ENCODE peak calls at places on chromosomes 7 and 10, in seven cellular contexts. X is upper lobe of left lung, Y is stomach, O is NB4, C is A549, H is GM12891, E is GM12878. J is an unnamed sample.

GRCh38 chr10:78712147-78712546 is 356.6 kb upstream of the ZMIZ1 start:
- DNase-seq in X (peak), Y (no peak), O (no peak), C (peak), H (no peak), E (no peak), J (peak)

GRCh38 chr7:50591480-50592438 is 26.6 kb upstream of the DDC start:
- DNase-seq in X (no peak), Y (no peak), O (no peak), C (no peak), H (no peak), E (peak), J (no peak)

GRCh38 chr7:88927-89921 is 103.1 kb upstream of the FAM20C start:
- DNase-seq in X (peak), Y (peak), O (peak), C (no peak), H (no peak), E (no peak), J (peak)

GRCh38 chr7:94656925-94657731 is 1.2 kb upstream of the SGCE start:
- DNase-seq in X (peak), Y (no peak), O (peak), C (peak), H (no peak), E (no peak), J (peak)

GRCh38 chr10:122342293-122343134 is 32.0 kb upstream of the PLEKHA1 start:
- DNase-seq in X (no peak), Y (no peak), O (peak), C (peak), H (peak), E (no peak), J (peak)

GRCh38 chr10:132151286-132151950 is 35.3 kb upstream of the DPYSL4 start:
- DNase-seq in X (no peak), Y (no peak), O (no peak), C (no peak), H (no peak), E (no peak), J (no peak)

GRCh38 chr7:22561895-22562593 is 62.1 kb upstream of the STEAP1B start:
- DNase-seq in X (no peak), Y (no peak), O (no peak), C (no peak), H (peak), E (no peak), J (no peak)

GRCh38 chr10:20085115-20085514 is 268.9 kb downstream of the PLXDC2 start:
- DNase-seq in X (no peak), Y (no peak), O (no peak), C (no peak), H (no peak), E (no peak), J (no peak)

GRCh38 chr10:18158698-18159342 is 18.6 kb downstream of the CACNB2 start:
- DNase-seq in X (no peak), Y (no peak), O (no peak), C (no peak), H (no peak), E (no peak), J (no peak)

GRCh38 chr7:124840435-124840834 is 74.8 kb upstream of the GPR37 start:
- DNase-seq in X (no peak), Y (no peak), O (no peak), C (peak), H (no peak), E (no peak), J (no peak)

GRCh38 chr7:133572853-133573252 is 320.0 kb downstream of the EXOC4 start:
- DNase-seq in X (no peak), Y (no peak), O (no peak), C (no peak), H (no peak), E (no peak), J (no peak)

GRCh38 chr7:100705341-100705752 is 574 bp upstream of the POP7 start:
- DNase-seq in X (peak), Y (peak), O (peak), C (peak), H (peak), E (peak), J (peak)

GRCh38 chr7:100708395-100708794 is 2.5 kb downstream of the POP7 start:
- DNase-seq in X (no peak), Y (no peak), O (no peak), C (no peak), H (no peak), E (no peak), J (no peak)

GRCh38 chr7:100710452-100710851 is 4.5 kb downstream of the POP7 start:
- DNase-seq in X (no peak), Y (no peak), O (no peak), C (no peak), H (no peak), E (no peak), J (no peak)

GRCh38 chr7:100706672-100707311 is 871 bp downstream of the POP7 start:
- DNase-seq in X (no peak), Y (peak), O (no peak), C (no peak), H (no peak), E (no peak), J (peak)

DNA sequence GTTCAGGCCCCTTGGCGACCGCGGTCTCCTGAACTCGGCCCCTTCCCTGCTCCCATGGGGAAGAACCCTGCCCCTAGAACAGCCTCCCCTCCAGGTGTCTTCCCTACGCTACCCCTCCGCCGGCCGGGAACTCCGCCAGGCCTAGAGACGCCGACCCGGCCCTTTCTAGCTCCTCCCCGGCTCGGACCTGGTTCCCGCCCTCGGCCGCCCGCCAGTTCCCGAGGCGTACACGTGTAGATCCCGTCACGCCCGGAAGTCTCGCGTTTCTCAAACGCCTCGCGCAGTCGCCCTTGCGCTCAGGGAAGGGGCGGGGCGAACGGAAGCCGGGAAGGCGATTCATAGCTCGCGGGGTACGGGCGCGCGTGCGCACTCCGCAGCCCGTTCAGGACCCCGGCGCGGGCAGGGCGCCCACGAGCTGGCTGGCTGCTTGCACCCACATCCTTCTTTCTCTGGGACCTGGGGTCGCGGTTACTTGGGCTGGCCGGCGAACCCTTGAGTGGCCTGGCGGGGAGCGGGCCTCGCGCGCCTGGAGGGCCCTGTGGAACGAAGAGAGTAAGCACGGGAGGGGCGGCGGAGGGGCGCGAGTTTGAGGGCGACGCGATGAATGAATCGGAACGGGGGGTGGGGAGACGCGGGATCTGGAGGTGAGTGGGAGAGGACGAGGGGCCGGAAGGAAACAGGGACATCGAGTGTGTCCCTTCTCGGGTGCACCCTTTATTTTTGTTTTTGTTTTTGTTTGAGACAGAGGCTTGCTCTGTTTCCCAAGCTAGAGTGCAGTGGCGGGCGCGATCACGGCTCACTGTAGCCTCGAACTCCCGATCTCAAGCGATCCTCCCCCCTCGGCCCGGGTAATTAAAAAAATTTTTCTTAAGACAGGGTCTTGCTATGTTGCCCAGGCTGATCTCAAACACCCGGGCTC is at the start of gene POP7:
- DNase-seq in X (peak), Y (peak), O (peak), C (peak), H (peak), E (peak), J (peak)
- TF ChIP-seq POLR2A in X (peak), Y (no peak), O (peak), C (peak), H (peak), E (peak), J (peak)

GRCh38 chr10:44879531-44879899 is 31.6 kb upstream of the TMEM72 start:
- DNase-seq in X (no peak), Y (no peak), O (no peak), C (no peak), H (no peak), E (no peak), J (no peak)

GRCh38 chr10:44881639-44882038 is 29.5 kb upstream of the TMEM72 start:
- DNase-seq in X (no peak), Y (no peak), O (peak), C (no peak), H (no peak), E (no peak), J (no peak)

GRCh38 chr10:44880090-44880715 is 30.9 kb upstream of the TMEM72 start:
- DNase-seq in X (no peak), Y (no peak), O (no peak), C (no peak), H (no peak), E (no peak), J (no peak)

GRCh38 chr10:44883581-44884331 is 27.4 kb upstream of the TMEM72 start:
- DNase-seq in X (no peak), Y (no peak), O (no peak), C (no peak), H (no peak), E (no peak), J (no peak)

GRCh38 chr10:44882146-44882720 is 28.9 kb upstream of the TMEM72 start:
- DNase-seq in X (no peak), Y (peak), O (no peak), C (no peak), H (no peak), E (no peak), J (no peak)
- TF ChIP-seq POLR2A in X (no peak), Y (no peak), O (no peak), C (no peak), H (no peak), E (no peak), J (no peak)

DNA sequence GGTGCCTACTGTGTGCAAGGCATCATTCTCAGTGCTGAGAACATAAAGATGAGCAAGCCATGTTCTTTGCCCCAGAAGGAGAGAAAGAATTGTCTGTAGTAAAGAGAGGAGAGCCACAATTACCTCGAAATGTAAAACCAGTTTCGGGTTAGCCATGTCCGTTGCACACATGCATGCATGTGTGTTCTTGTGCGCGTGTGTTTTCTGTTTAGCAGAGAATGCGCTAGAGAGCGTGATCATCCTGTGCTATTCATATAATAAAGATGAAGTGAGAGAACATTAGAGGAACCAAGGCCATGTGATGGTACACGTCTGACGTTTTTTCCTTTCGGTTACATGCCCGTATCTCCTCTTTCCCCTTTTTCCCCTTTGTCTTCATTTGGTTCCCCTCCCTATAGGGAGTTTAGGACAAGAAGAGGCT is 158.2 kb downstream of the CELF2 start:
- DNase-seq in X (peak), Y (no peak), O (no peak), C (no peak), H (no peak), E (peak), J (no peak)
- TF ChIP-seq POLR2A in X (no peak), Y (no peak), O (no peak), C (no peak), H (peak), E (peak), J (no peak)

GRCh38 chr7:47354831-47355541 is 226.9 kb downstream of the TNS3 start:
- DNase-seq in X (peak), Y (peak), O (no peak), C (no peak), H (no peak), E (no peak), J (no peak)
- TF ChIP-seq POLR2A in X (no peak), Y (no peak), O (no peak), C (no peak), H (no peak), E (no peak), J (no peak)

DNA sequence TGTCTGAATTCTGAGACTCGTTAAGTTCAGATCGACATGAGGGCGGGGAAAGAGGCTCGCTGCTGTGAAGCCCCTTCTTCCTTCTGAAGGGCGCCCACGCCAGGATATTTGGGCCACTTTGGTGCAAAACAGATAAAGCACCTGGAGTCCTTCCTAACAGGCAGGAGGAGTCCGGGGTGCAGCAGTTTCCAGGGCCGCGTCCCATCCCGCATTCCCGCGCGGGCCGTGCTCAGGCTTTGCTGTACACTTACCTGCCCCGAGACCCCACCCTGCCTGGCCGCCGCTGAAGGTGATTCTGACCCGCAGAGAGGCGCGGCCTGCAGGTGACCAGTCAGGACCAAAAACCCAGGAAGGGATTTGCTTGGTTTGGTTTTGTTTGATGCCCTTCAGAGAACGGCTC is 454.6 kb downstream of the PTPRN2 start:
- DNase-seq in X (no peak), Y (peak), O (no peak), C (no peak), H (no peak), E (no peak), J (no peak)
- TF ChIP-seq POLR2A in X (no peak), Y (no peak), O (no peak), C (no peak), H (no peak), E (no peak), J (no peak)

GRCh38 chr7:100641860-100642533 is 645 bp upstream of the TFR2 start:
- DNase-seq in X (no peak), Y (no peak), O (no peak), C (no peak), H (no peak), E (no peak), J (no peak)

GRCh38 chr7:100639995-100640394 is 1.4 kb downstream of the TFR2 start:
- DNase-seq in X (no peak), Y (no peak), O (no peak), C (no peak), H (no peak), E (no peak), J (no peak)

GRCh38 chr7:100642534-100642907 is 1.2 kb upstream of the TFR2 start:
- DNase-seq in X (no peak), Y (peak), O (no peak), C (no peak), H (peak), E (no peak), J (no peak)

GRCh38 chr7:100641463-100641859 is at the start of gene TFR2:
- DNase-seq in X (no peak), Y (no peak), O (no peak), C (no peak), H (no peak), E (no peak), J (no peak)

DNA sequence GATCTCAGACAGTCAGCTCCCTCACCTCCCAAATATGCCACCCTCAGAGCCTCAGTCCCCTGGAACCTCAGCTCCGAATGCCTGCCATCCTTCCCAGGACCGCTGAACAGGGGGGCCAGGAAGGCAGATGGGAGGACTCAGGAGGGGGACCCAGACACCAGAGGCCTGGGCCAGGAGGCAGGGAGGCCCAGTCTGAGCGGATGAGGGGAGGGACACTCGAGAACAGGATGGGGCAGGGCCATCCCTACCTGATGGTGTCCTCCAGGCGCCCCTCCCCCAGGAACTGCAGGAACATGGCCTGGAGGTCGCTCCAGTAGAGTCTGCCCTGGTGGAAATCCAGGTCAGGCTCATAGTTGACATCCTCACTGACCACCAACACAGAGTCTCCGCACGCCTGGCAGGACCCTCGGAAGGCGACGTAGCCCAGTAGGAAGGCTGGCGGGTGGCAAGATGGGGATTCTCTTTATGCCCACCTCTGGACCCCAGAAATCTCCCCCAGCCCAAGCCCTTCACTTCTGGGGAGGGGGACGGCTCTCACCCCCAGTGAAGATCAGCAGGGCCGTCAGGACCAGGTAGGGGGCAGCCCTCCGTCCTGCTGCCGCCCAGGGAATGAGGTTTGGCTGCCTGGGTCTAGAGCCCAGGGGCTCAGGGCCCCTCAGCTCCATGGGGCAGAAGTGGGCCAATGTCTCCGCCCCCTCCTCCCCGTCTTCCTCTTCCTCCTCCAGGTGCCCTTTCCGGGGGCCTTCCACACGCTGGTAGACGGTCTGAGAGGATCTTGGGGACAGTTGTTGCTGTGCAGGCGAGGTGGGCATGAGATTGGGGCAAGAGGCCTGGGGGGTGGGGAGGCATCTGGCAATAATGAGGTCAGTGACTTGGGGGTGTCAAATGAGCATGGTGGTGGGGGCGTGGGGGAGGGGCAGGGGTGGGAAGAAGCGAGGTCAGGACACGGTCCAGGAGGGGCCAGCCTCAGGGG is 628 bp downstream of the TFR2 start:
- DNase-seq in X (no peak), Y (no peak), O (no peak), C (no peak), H (no peak), E (no peak), J (no peak)
- TF ChIP-seq POLR2A in X (no peak), Y (no peak), O (no peak), C (no peak), H (no peak), E (no peak), J (no peak)

GRCh38 chr10:1706256-1706655 is 31.1 kb downstream of the ADARB2 start:
- DNase-seq in X (no peak), Y (no peak), O (no peak), C (no peak), H (no peak), E (no peak), J (no peak)

GRCh38 chr10:1712314-1712713 is 25.0 kb downstream of the ADARB2 start:
- DNase-seq in X (no peak), Y (no peak), O (no peak), C (no peak), H (no peak), E (no peak), J (no peak)

GRCh38 chr10:1708746-1709145 is 28.6 kb downstream of the ADARB2 start:
- DNase-seq in X (no peak), Y (no peak), O (no peak), C (no peak), H (no peak), E (no peak), J (no peak)

DNA sequence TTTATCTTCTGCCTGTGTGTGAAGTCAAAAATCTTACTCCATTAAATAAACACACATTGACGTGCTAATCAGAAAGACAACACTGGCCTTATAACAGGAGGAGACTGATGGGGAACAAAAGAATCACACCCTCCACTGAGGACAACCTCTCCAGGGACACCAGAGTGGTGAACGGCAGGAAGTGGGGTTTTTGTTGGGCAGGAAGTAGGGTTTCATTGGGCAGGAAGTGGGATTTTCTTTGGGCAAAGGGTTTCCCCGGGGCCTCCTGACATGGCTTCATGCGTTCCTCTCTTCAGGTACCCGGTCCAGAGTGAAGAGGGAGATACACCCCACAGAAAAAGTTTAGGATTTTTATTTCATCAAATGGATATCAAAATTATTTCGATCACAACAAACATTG is 30.6 kb downstream of the ADARB2 start:
- DNase-seq in X (no peak), Y (no peak), O (no peak), C (no peak), H (peak), E (no peak), J (no peak)
- TF ChIP-seq POLR2A in X (no peak), Y (no peak), O (no peak), C (no peak), H (no peak), E (no peak), J (no peak)

J was measured in uterus.